ENCODE peak calls at places on chromosomes 3 and 15, in five cellular contexts. Z is caudate nucleus, C is fibroblast of pulmonary artery, M is pons, E is COR-L47. D is an unnamed sample.

GRCh38 chr3:172522871-172523818 is at the start of gene TNFSF10:
- DNase-seq in Z (no peak), C (peak), M (peak), E (no peak), D (peak)

GRCh38 chr15:69648215-69648614 is 195.6 kb downstream of the RPLP1 start:
- DNase-seq in Z (no peak), C (no peak), M (no peak), E (peak), D (no peak)

GRCh38 chr3:76570436-76571057 is 469.4 kb upstream of the ROBO2 start:
- DNase-seq in Z (no peak), C (peak), M (peak), E (no peak), D (no peak)

GRCh38 chr3:132228923-132229322 is 88.3 kb upstream of the ACP3 start:
- DNase-seq in Z (no peak), C (no peak), M (peak), E (no peak), D (no peak)

GRCh38 chr15:81309647-81310460 is 14.1 kb downstream of the STARD5 start:
- DNase-seq in Z (no peak), C (no peak), M (no peak), E (no peak), D (no peak)

GRCh38 chr3:158105710-158106438 is at the start of gene SHOX2:
- DNase-seq in Z (no peak), C (peak), M (no peak), E (no peak), D (peak)

GRCh38 chr3:134721214-134721613 is 70.4 kb upstream of the KY start:
- DNase-seq in Z (no peak), C (no peak), M (no peak), E (no peak), D (no peak)

GRCh38 chr3:156764761-156765160 is 61.4 kb upstream of the LEKR1 start:
- DNase-seq in Z (no peak), C (no peak), M (no peak), E (no peak), D (no peak)

GRCh38 chr3:89679686-89680085 is 572.3 kb downstream of the EPHA3 start:
- DNase-seq in Z (no peak), C (no peak), M (no peak), E (no peak), D (no peak)

GRCh38 chr15:89321521-89322410 is 12.9 kb downstream of the POLG start:
- DNase-seq in Z (no peak), C (no peak), M (no peak), E (no peak), D (no peak)

GRCh38 chr15:77416954-77417353 is 3.0 kb downstream of the PEAK1 start:
- DNase-seq in Z (no peak), C (no peak), M (no peak), E (no peak), D (no peak)

GRCh38 chr15:52870015-52870414 is 79.9 kb upstream of the ONECUT1 start:
- DNase-seq in Z (no peak), C (no peak), M (no peak), E (no peak), D (no peak)

GRCh38 chr15:75903331-75904240 is at the start of gene FBXO22:
- DNase-seq in Z (peak), C (peak), M (peak), E (peak), D (peak)

GRCh38 chr15:31435256-31435781 is 108.7 kb downstream of the KLF13 start:
- DNase-seq in Z (peak), C (peak), M (peak), E (peak), D (peak)

GRCh38 chr3:129195731-129196256 is 12.1 kb upstream of the CNBP start:
- DNase-seq in Z (no peak), C (peak), M (peak), E (no peak), D (peak)

GRCh38 chr15:38145671-38146111 is 106.9 kb upstream of the SPRED1 start:
- DNase-seq in Z (no peak), C (no peak), M (peak), E (no peak), D (no peak)

GRCh38 chr3:11820540-11821041 is 26.1 kb downstream of the TAMM41 start:
- DNase-seq in Z (no peak), C (no peak), M (peak), E (no peak), D (no peak)

GRCh38 chr3:63442918-63443317 is 164.8 kb downstream of the SYNPR start:
- DNase-seq in Z (no peak), C (no peak), M (no peak), E (no peak), D (no peak)

GRCh38 chr3:103614719-103615118 is 1179.9 kb downstream of the ZPLD1 start:
- DNase-seq in Z (no peak), C (no peak), M (no peak), E (peak), D (no peak)

GRCh38 chr3:172751188-172751571 is 654 bp downstream of the ECT2 start:
- DNase-seq in Z (no peak), C (peak), M (peak), E (peak), D (no peak)

GRCh38 chr3:34934660-34935059 is 704.7 kb upstream of the ARPP21 start:
- DNase-seq in Z (no peak), C (peak), M (no peak), E (no peak), D (no peak)

GRCh38 chr15:68985361-68985891 is 29.1 kb upstream of the NOX5 start:
- DNase-seq in Z (no peak), C (no peak), M (no peak), E (no peak), D (no peak)

GRCh38 chr15:79680721-79681120 is 216.1 kb downstream of the MTHFS start:
- DNase-seq in Z (no peak), C (peak), M (no peak), E (no peak), D (peak)

GRCh38 chr15:39153718-39154117 is 427.2 kb upstream of the THBS1 start:
- DNase-seq in Z (no peak), C (no peak), M (no peak), E (no peak), D (peak)

GRCh38 chr3:119380697-119381096 is 82.7 kb downstream of the TMEM39A start:
- DNase-seq in Z (no peak), C (peak), M (no peak), E (peak), D (no peak)